ENCODE peak calls at places on chromosome 18, in nine cellular contexts. S is NCI-H1417; L is uterus; I is activated CD4-positive, alpha-beta T cell treated with anti-CD3 and anti-CD28 coated beads, Interleukin-2, amount 50 U/mL, for 24 hours; V is lung microvascular endothelial cell; N is NCI-H524; O is epithelial cell of proximal tubule; X is bronchial epithelial cell; K is HFFc6. J is an unnamed sample.

GRCh38 chr18:57220485-57220884 is 73.6 kb downstream of the BOD1L2 start:
- DNase-seq in V (no peak), N (peak), K (no peak), S (no peak), O (no peak), I (no peak), L (no peak), X (no peak), J (no peak)

GRCh38 chr18:45464619-45465018 is 150.7 kb upstream of the SLC14A2 start:
- DNase-seq in K (no peak), N (peak), X (no peak), L (no peak), I (no peak), O (no peak), V (no peak), S (no peak), J (no peak)

GRCh38 chr18:14100503-14101286 is 31.5 kb downstream of the ZNF519 start:
- DNase-seq in O (no peak), I (no peak), V (no peak), K (no peak), S (no peak), X (no peak), L (no peak), N (no peak), J (no peak)

GRCh38 chr18:34901299-34901698 is 139.9 kb upstream of the MAPRE2 start:
- DNase-seq in L (no peak), K (no peak), V (no peak), I (no peak), S (no peak), N (no peak), X (peak), O (no peak), J (no peak)

GRCh38 chr18:55781481-55781957 is 193.5 kb upstream of the TCF4 start:
- DNase-seq in L (peak), N (peak), K (peak), I (no peak), X (peak), V (peak), S (peak), O (no peak), J (peak)

GRCh38 chr18:13452851-13453524 is 234.4 kb downstream of the LDLRAD4 start:
- DNase-seq in L (no peak), N (no peak), K (no peak), S (no peak), V (no peak), O (no peak), I (no peak), X (no peak), J (peak)

GRCh38 chr18:39487932-39488331 is 1922.3 kb upstream of the CELF4 start:
- DNase-seq in I (no peak), L (no peak), V (no peak), O (no peak), S (peak), N (no peak), K (no peak), X (no peak), J (no peak)

GRCh38 chr18:79483971-79484491 is 88.3 kb downstream of the NFATC1 start:
- DNase-seq in O (no peak), I (no peak), N (no peak), V (no peak), K (no peak), L (no peak), X (no peak), S (no peak), J (no peak)

GRCh38 chr18:21051615-21052014 is 60.0 kb downstream of the ROCK1 start:
- DNase-seq in L (no peak), X (no peak), S (no peak), V (no peak), N (no peak), K (no peak), I (no peak), O (no peak), J (no peak)

GRCh38 chr18:76937597-76937996 is 115.2 kb downstream of the ZNF236 start:
- DNase-seq in K (peak), O (no peak), S (no peak), N (no peak), V (no peak), I (no peak), L (no peak), X (no peak), J (no peak)

GRCh38 chr18:80183273-80184050 is 63.9 kb downstream of the PARD6G start:
- DNase-seq in L (no peak), K (no peak), O (no peak), V (peak), X (no peak), I (no peak), N (no peak), S (no peak), J (no peak)

GRCh38 chr18:55779711-55780590 is 192.0 kb upstream of the TCF4 start:
- DNase-seq in S (peak), I (no peak), X (no peak), K (no peak), N (peak), V (peak), L (peak), O (no peak), J (peak)

GRCh38 chr18:37710731-37711130 is 145.1 kb upstream of the CELF4 start:
- DNase-seq in N (no peak), S (no peak), X (peak), V (no peak), K (no peak), O (no peak), L (no peak), I (no peak), J (no peak)

GRCh38 chr18:23259701-23260661 is 124.7 kb downstream of the CABLES1 start:
- DNase-seq in O (no peak), V (peak), S (peak), K (peak), I (no peak), X (peak), N (peak), L (peak), J (peak)

GRCh38 chr18:26961805-26962204 is 96.3 kb upstream of the AQP4 start:
- DNase-seq in O (no peak), I (no peak), N (no peak), K (no peak), X (no peak), L (no peak), V (no peak), S (no peak), J (no peak)

GRCh38 chr18:9750112-9750511 is 42.0 kb downstream of the RAB31 start:
- DNase-seq in X (no peak), L (no peak), S (no peak), I (no peak), K (no peak), O (no peak), V (no peak), N (no peak), J (no peak)

GRCh38 chr18:71809711-71810110 is 734.4 kb downstream of the CBLN2 start:
- DNase-seq in O (no peak), L (no peak), I (no peak), X (peak), V (no peak), S (no peak), K (no peak), N (no peak), J (no peak)

GRCh38 chr18:36392163-36392887 is 94.8 kb downstream of the FHOD3 start:
- DNase-seq in K (no peak), V (no peak), X (no peak), L (no peak), N (peak), O (no peak), I (no peak), S (no peak), J (no peak)

GRCh38 chr18:74994502-74995403 is 214.2 kb downstream of the PTGR3 start:
- DNase-seq in N (no peak), K (no peak), V (peak), X (peak), L (no peak), S (no peak), O (no peak), I (no peak), J (peak)

GRCh38 chr18:70333757-70334156 is 44.9 kb downstream of the SOCS6 start:
- DNase-seq in K (peak), X (peak), V (no peak), S (no peak), L (no peak), O (peak), I (no peak), N (no peak), J (peak)

GRCh38 chr18:7157760-7158159 is 40.2 kb upstream of the LAMA1 start:
- DNase-seq in I (no peak), L (no peak), N (no peak), S (no peak), X (no peak), K (no peak), V (no peak), O (no peak), J (peak)

GRCh38 chr18:55003695-55004094 is 44.4 kb upstream of the CCDC68 start:
- DNase-seq in O (no peak), V (no peak), I (no peak), X (no peak), L (no peak), N (no peak), K (no peak), S (no peak), J (no peak)

GRCh38 chr18:11368020-11368419 is 218.7 kb upstream of the PIEZO2 start:
- DNase-seq in L (no peak), I (no peak), S (no peak), N (no peak), X (no peak), V (no peak), O (no peak), K (no peak), J (no peak)

GRCh38 chr18:12534820-12535219 is 123.1 kb downstream of the SPIRE1 start:
- DNase-seq in O (no peak), V (no peak), K (no peak), I (no peak), X (peak), S (no peak), L (no peak), N (no peak), J (no peak)

GRCh38 chr18:41526046-41526445 is 429.0 kb upstream of the PIK3C3 start:
- DNase-seq in S (no peak), O (no peak), N (no peak), X (no peak), V (peak), K (no peak), I (no peak), L (no peak), J (no peak)

GRCh38 chr18:3411854-3412268 is 38.1 kb upstream of the TGIF1 start:
- DNase-seq in S (no peak), K (no peak), X (no peak), I (no peak), N (no peak), V (peak), L (no peak), O (no peak), J (peak)

GRCh38 chr18:28510210-28510609 is 333.3 kb upstream of the CDH2 start:
- DNase-seq in I (no peak), N (no peak), S (no peak), V (no peak), O (no peak), X (no peak), K (no peak), L (no peak), J (no peak)

GRCh38 chr18:79571221-79572092 is 108.1 kb upstream of the CTDP1 start:
- DNase-seq in O (no peak), S (no peak), N (no peak), L (no peak), I (no peak), K (no peak), V (no peak), X (no peak), J (no peak)

GRCh38 chr18:76654536-76654935 is 159.5 kb upstream of the ZNF516 start:
- DNase-seq in I (no peak), L (no peak), X (no peak), O (no peak), K (no peak), V (no peak), N (peak), S (no peak), J (no peak)

GRCh38 chr18:62485684-62486083 is 37.1 kb upstream of the ZCCHC2 start:
- DNase-seq in N (no peak), L (peak), K (peak), V (peak), X (peak), S (peak), O (peak), I (no peak), J (peak)

GRCh38 chr18:7458873-7459272 is 108.2 kb upstream of the PTPRM start:
- DNase-seq in K (no peak), I (no peak), O (no peak), N (no peak), X (no peak), L (no peak), S (no peak), V (no peak), J (no peak)

GRCh38 chr18:61169386-61169785 is 163.8 kb upstream of the CDH20 start:
- DNase-seq in L (no peak), X (no peak), K (no peak), V (no peak), S (no peak), O (no peak), I (no peak), N (no peak), J (peak)

J was measured in mesendoderm.